ENCODE peak calls at places on chromosomes 4 and X, in ten cellular contexts. R is BJ; D is colonic mucosa; G is thoracic aorta; S is cardiac fibroblast; M is NCI-H510A treated with DMSO at 0.1 percent for 48 hours; I is activated effector memory CD4-positive, alpha-beta T cell treated with anti-CD3 and anti-CD28 coated beads, Interleukin-2, amount 50 U/mL, for 16 hours; W is NCI-H774; J is fibroblast of lung; F is upper lobe of right lung. Q is an unnamed sample.

GRCh38 chr4:39320381-39321115 is 45.6 kb downstream of the RFC1 start:
- DNase-seq in F (no peak), M (no peak), J (peak; percentile 60), S (peak; percentile 48), I (no peak), W (no peak), G (no peak), D (no peak), R (no peak), Q (no peak)

GRCh38 chrX:44842555-44843317 is 1.1 kb upstream of the DUSP21 start:
- DNase-seq in D (no peak), J (peak; percentile 5), G (no peak), S (no peak), F (no peak), W (no peak), I (no peak), R (no peak), M (no peak), Q (no peak)

GRCh38 chrX:15055146-15055930 is 182.1 kb downstream of the MOSPD2 start:
- DNase-seq in F (no peak), D (no peak), G (no peak), J (peak; percentile 57), M (no peak), R (no peak), W (no peak), I (no peak), S (no peak), Q (no peak)

GRCh38 chr4:82948647-82949204 is 48.2 kb downstream of the THAP9 start:
- DNase-seq in G (no peak), M (no peak), W (no peak), S (peak; percentile 68), R (no peak), I (no peak), J (peak; percentile 37), D (no peak), F (no peak), Q (no peak)

GRCh38 chr4:112973897-112974296 is 75.6 kb upstream of the ANK2 start:
- DNase-seq in D (no peak), M (no peak), G (no peak), R (peak; percentile 40), S (no peak), F (no peak), J (no peak), W (no peak), I (no peak), Q (no peak)

GRCh38 chr4:90943311-90943710 is 816.1 kb downstream of the CCSER1 start:
- DNase-seq in J (no peak), D (no peak), I (no peak), M (no peak), S (no peak), W (no peak), F (no peak), R (no peak), G (no peak), Q (no peak)

GRCh38 chr4:145954924-145955339 is 16.3 kb upstream of the ZNF827 start:
- DNase-seq in F (no peak), W (no peak), D (peak; percentile 57), M (no peak), R (no peak), I (no peak), S (peak; percentile 98), G (no peak), J (peak; percentile 99), Q (no peak)

GRCh38 chr4:54400802-54401201 is 171.7 kb downstream of the PDGFRA start:
- DNase-seq in J (peak; percentile 67), R (peak; percentile 28), G (no peak), S (peak; percentile 87), I (no peak), D (no peak), M (no peak), F (no peak), W (no peak), Q (no peak)

GRCh38 chrX:149222040-149222439 is 283.1 kb downstream of the IDS start:
- DNase-seq in G (no peak), R (no peak), I (no peak), W (no peak), M (no peak), J (no peak), F (no peak), S (no peak), D (no peak), Q (no peak)

GRCh38 chrX:1165535-1166196 is 46.8 kb downstream of the CRLF2 start:
- DNase-seq in D (no peak), F (no peak), J (no peak), G (no peak), W (no peak), S (peak; percentile 20), R (no peak), I (no peak), M (no peak), Q (no peak)

GRCh38 chr4:6732441-6733357 is 16.7 kb downstream of the BLOC1S4 start:
- DNase-seq in D (peak; percentile 52), W (no peak), I (no peak), J (peak; percentile 96), S (peak; percentile 91), R (peak; percentile 50), M (no peak), F (peak; percentile 86), G (no peak), Q (peak; percentile 85)

GRCh38 chr4:7224878-7225533 is 32.7 kb downstream of the SORCS2 start:
- DNase-seq in J (no peak), R (no peak), I (no peak), S (no peak), G (no peak), M (no peak), F (no peak), D (no peak), W (no peak), Q (no peak)

GRCh38 chrX:133985164-133986007 is at the start of gene GPC3:
- DNase-seq in J (peak; percentile 2), W (peak; percentile 61), R (no peak), G (no peak), I (peak; percentile 67), F (peak; percentile 63), M (peak; percentile 74), S (no peak), D (peak; percentile 32), Q (peak; percentile 39)

GRCh38 chrX:40006025-40007017 is 91.4 kb downstream of the BCOR start:
- DNase-seq in G (no peak), W (no peak), I (peak; percentile 76), S (no peak), M (no peak), D (peak; percentile 69), F (peak; percentile 73), R (no peak), J (peak; percentile 16), Q (peak; percentile 71)

GRCh38 chr4:110019153-110019552 is 106.5 kb downstream of the EGF start:
- DNase-seq in S (no peak), D (no peak), G (no peak), W (no peak), R (no peak), F (no peak), M (no peak), J (no peak), I (no peak), Q (no peak)

GRCh38 chr4:68299492-68300457 is 50.1 kb downstream of the YTHDC1 start:
- DNase-seq in M (no peak), S (no peak), F (no peak), G (no peak), R (no peak), W (no peak), D (no peak), J (no peak), I (no peak), Q (no peak)

GRCh38 chrX:50643525-50644137 is 170.4 kb downstream of the SHROOM4 start:
- DNase-seq in G (no peak), D (no peak), M (no peak), S (no peak), J (no peak), F (no peak), I (no peak), R (no peak), W (no peak), Q (no peak)

GRCh38 chrX:68503830-68504229 is 5.0 kb downstream of the YIPF6 start:
- DNase-seq in I (peak; percentile 63), G (no peak), R (no peak), J (peak; percentile 8), F (no peak), W (no peak), S (peak; percentile 37), M (no peak), D (no peak), Q (no peak)

Q was measured in stomach.